ENCODE peak calls at places on chromosomes 12 and 14, in nine cellular contexts. J is astrocyte of the spinal cord, V is osteocyte, N is glutamatergic neuron, R is endodermal cell, F is AG04450, O is IMR-90, H is MM.1S, W is A549. X is an unnamed sample.

GRCh38 chr14:64095620-64096019 is 198.6 kb downstream of the ESR2 start:
- DNase-seq in J (peak; percentile 41), V (no peak), N (no peak), R (no peak), F (no peak), O (peak; percentile 52), H (no peak), W (no peak), X (no peak)

GRCh38 chr12:55929306-55929791 is 1.6 kb upstream of the DGKA start:
- DNase-seq in J (no peak), V (no peak), N (no peak), R (no peak), F (no peak), O (no peak), H (peak; percentile 76), W (no peak), X (no peak)

GRCh38 chr12:56998981-56999380 is 7.4 kb downstream of the ZBTB39 start:
- DNase-seq in J (no peak), V (no peak), N (no peak), R (no peak), F (no peak), O (no peak), H (peak; percentile 84), W (no peak), X (no peak)

GRCh38 chr12:16586350-16587109 is 19.4 kb downstream of the LMO3 start:
- DNase-seq in J (peak; percentile 65), V (no peak), N (no peak), R (no peak), F (no peak), O (peak; percentile 64), H (no peak), W (no peak), X (no peak)

GRCh38 chr14:67963545-67963944 is 144.0 kb downstream of the RAD51B start:
- DNase-seq in J (no peak), V (no peak), N (no peak), R (no peak), F (no peak), O (no peak), H (no peak), W (no peak), X (no peak)

GRCh38 chr14:67837011-67837624 is 17.5 kb downstream of the RAD51B start:
- DNase-seq in J (peak; percentile 87), V (no peak), N (no peak), R (peak; percentile 73), F (peak; percentile 61), O (peak; percentile 88), H (peak; percentile 60), W (peak; percentile 29), X (no peak)

GRCh38 chr12:93526786-93527428 is 45.6 kb upstream of the SOCS2 start:
- DNase-seq in J (peak; percentile 91), V (no peak), N (no peak), R (peak; percentile 29), F (peak; percentile 85), O (peak; percentile 96), H (no peak), W (peak; percentile 28), X (no peak)

GRCh38 chr12:47964102-47964723 is 817 bp downstream of the TMEM106C start:
- DNase-seq in J (no peak), V (no peak), N (peak; percentile 49), R (peak; percentile 81), F (no peak), O (no peak), H (peak; percentile 29), W (peak; percentile 33), X (no peak)

GRCh38 chr14:37650356-37651037 is 55.1 kb downstream of the TTC6 start:
- DNase-seq in J (peak; percentile 15), V (no peak), N (no peak), R (no peak), F (no peak), O (peak; percentile 19), H (no peak), W (no peak), X (no peak)

GRCh38 chr14:104438166-104438887 is 141.2 kb upstream of the C14orf180 start:
- DNase-seq in J (no peak), V (peak; percentile 80), N (no peak), R (peak; percentile 25), F (no peak), O (no peak), H (no peak), W (no peak), X (peak; percentile 62)

GRCh38 chr12:106956048-106956935 is 585 bp downstream of the TMEM263 start:
- DNase-seq in J (peak; percentile 89), V (peak; percentile 88), N (peak; percentile 43), R (peak; percentile 94), F (peak; percentile 77), O (peak; percentile 90), H (peak; percentile 53), W (peak; percentile 61), X (no peak)

GRCh38 chr14:55107766-55108554 is 21.1 kb upstream of the LGALS3 start:
- DNase-seq in J (peak; percentile 97), V (peak; percentile 94), N (peak; percentile 51), R (peak; percentile 76), F (peak; percentile 93), O (peak; percentile 98), H (no peak), W (peak; percentile 71), X (no peak)

GRCh38 chr12:106248177-106248848 is 493 bp upstream of the CKAP4 start:
- DNase-seq in J (peak; percentile 68), V (peak; percentile 88), N (peak; percentile 64), R (peak; percentile 86), F (no peak), O (peak; percentile 81), H (peak; percentile 51), W (peak; percentile 67), X (peak; percentile 85)

GRCh38 chr12:126196263-126196662 is 1131.0 kb downstream of the AACS start:
- DNase-seq in J (no peak), V (no peak), N (no peak), R (no peak), F (no peak), O (no peak), H (no peak), W (no peak), X (no peak)

GRCh38 chr12:6947615-6948014 is 3.5 kb upstream of the PTPN6 start:
- DNase-seq in J (no peak), V (no peak), N (no peak), R (no peak), F (no peak), O (no peak), H (no peak), W (no peak), X (no peak)

GRCh38 chr14:56118611-56119181 is 485 bp downstream of the PELI2 start:
- DNase-seq in J (no peak), V (peak; percentile 85), N (no peak), R (peak; percentile 63), F (no peak), O (no peak), H (no peak), W (no peak), X (no peak)

GRCh38 chr12:74071182-74071581 is 466.5 kb upstream of the ATXN7L3B start:
- DNase-seq in J (no peak), V (no peak), N (no peak), R (no peak), F (no peak), O (no peak), H (no peak), W (no peak), X (no peak)

GRCh38 chr14:63800083-63800482 is 52.7 kb upstream of the SYNE2 start:
- DNase-seq in J (no peak), V (no peak), N (no peak), R (no peak), F (no peak), O (no peak), H (no peak), W (no peak), X (no peak)

GRCh38 chr14:24100982-24101494 is 6.9 kb downstream of the PCK2 start:
- DNase-seq in J (no peak), V (no peak), N (no peak), R (no peak), F (no peak), O (no peak), H (no peak), W (no peak), X (no peak)
- TF ChIP-seq CTCF in J (no peak), V (no peak), N (no peak), R (no peak), F (no peak), O (no peak), H (no peak), W (no peak), X (no peak)

GRCh38 chr12:98498635-98499034 is 16.8 kb upstream of the TMPO start:
- DNase-seq in J (no peak), V (no peak), N (no peak), R (no peak), F (no peak), O (no peak), H (no peak), W (no peak), X (no peak)

GRCh38 chr12:98503343-98503592 is 12.1 kb upstream of the TMPO start:
- DNase-seq in J (peak; percentile 96), V (peak; percentile 96), N (peak; percentile 84), R (peak; percentile 98), F (peak; percentile 88), O (peak; percentile 92), H (peak; percentile 90), W (peak; percentile 72), X (peak; percentile 90)

GRCh38 chr12:98503593-98504367 is 11.6 kb upstream of the TMPO start:
- DNase-seq in J (peak; percentile 98), V (peak; percentile 97), N (peak; percentile 94), R (peak; percentile 99), F (peak; percentile 83), O (peak; percentile 89), H (peak; percentile 94), W (peak; percentile 73), X (peak; percentile 97)

GRCh38 chr12:98504368-98504617 is 11.1 kb upstream of the TMPO start:
- DNase-seq in J (no peak), V (no peak), N (no peak), R (no peak), F (no peak), O (no peak), H (peak; percentile 50), W (peak; percentile 31), X (no peak)

GRCh38 chr12:98499668-98500456 is 15.5 kb upstream of the TMPO start:
- DNase-seq in J (no peak), V (no peak), N (no peak), R (peak; percentile 35), F (no peak), O (no peak), H (no peak), W (no peak), X (no peak)
- TF ChIP-seq CTCF in J (no peak), V (no peak), N (no peak), R (no peak), F (no peak), O (no peak), H (no peak), W (no peak), X (no peak)

DNA sequence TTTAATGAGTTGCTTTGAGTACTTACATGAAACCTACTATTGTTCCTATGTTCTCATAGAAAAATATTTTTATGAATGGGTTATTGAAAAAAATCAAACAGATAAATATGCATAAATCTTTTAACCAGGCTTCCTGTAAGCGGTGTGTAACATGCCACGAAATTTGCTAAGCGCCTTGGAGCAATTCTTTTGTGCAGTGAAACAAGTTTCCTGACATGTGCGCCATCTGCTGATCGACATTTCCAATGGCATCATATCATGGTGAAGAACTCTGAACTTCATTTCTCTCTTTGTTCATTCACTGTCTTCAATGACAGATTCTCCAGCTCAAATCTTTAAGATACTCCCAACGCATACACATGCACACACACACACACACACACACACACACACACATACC is 145.6 kb upstream of the NAV3 start:
- DNase-seq in J (peak; percentile 83), V (no peak), N (peak; percentile 65), R (peak; percentile 88), F (peak; percentile 62), O (peak; percentile 80), H (peak; percentile 72), W (peak; percentile 13), X (no peak)
- TF ChIP-seq CTCF in J (peak; percentile 66), V (peak; percentile 70), N (peak; percentile 47), R (peak; percentile 81), F (peak; percentile 77), O (peak; percentile 78), H (peak; percentile 62), W (peak; percentile 66), X (peak; percentile 81)

GRCh38 chr14:88233915-88234314 is 89.2 kb downstream of the KCNK10 start:
- DNase-seq in J (no peak), V (no peak), N (no peak), R (peak; percentile 75), F (no peak), O (no peak), H (no peak), W (no peak), X (no peak)
- TF ChIP-seq CTCF in J (no peak), V (no peak), N (peak; percentile 27), R (peak; percentile 85), F (peak; percentile 16), O (peak; percentile 24), H (peak; percentile 10), W (peak; percentile 39), X (peak; percentile 54)